ENCODE peak calls at places on chromosome 3, in nine cellular contexts. P is left colon; H is A549; W is stimulated activated CD8-positive, alpha-beta memory T cell treated with anti-CD3 and anti-CD28 coated beads, Interleukin-7, amount 100 ng/mL, for 1 hour; A is cardiac muscle cell; B is Caki2; J is smooth muscle cell of the brain vasculature; X is AG10803; V is SK-N-SH. Q is an unnamed sample.

GRCh38 chr3:66153961-66154923 is 66.6 kb upstream of the SLC25A26 start:
- DNase-seq in P (no peak), H (no peak), W (no peak), A (peak; percentile 79), B (peak; percentile 66), J (no peak), X (peak; percentile 37), V (peak; percentile 45), Q (no peak)

GRCh38 chr3:36890261-36890660 is 54.6 kb downstream of the TRANK1 start:
- DNase-seq in P (no peak), H (no peak), W (no peak), A (no peak), B (no peak), J (no peak), X (no peak), V (no peak), Q (no peak)

GRCh38 chr3:46271910-46272309 is 29.6 kb downstream of the CCR3 start:
- DNase-seq in P (no peak), H (no peak), W (no peak), A (no peak), B (no peak), J (no peak), X (no peak), V (no peak), Q (no peak)

GRCh38 chr3:80060664-80061063 is 292.9 kb upstream of the ROBO1 start:
- DNase-seq in P (no peak), H (no peak), W (no peak), A (no peak), B (no peak), J (no peak), X (no peak), V (no peak), Q (peak; percentile 5)

GRCh38 chr3:127092776-127093175 is 100.2 kb upstream of the PRR23E start:
- DNase-seq in P (no peak), H (no peak), W (no peak), A (no peak), B (no peak), J (no peak), X (no peak), V (no peak), Q (no peak)

GRCh38 chr3:193805448-193805847 is 212.4 kb downstream of the OPA1 start:
- DNase-seq in P (peak; percentile 54), H (peak; percentile 92), W (no peak), A (peak; percentile 46), B (peak; percentile 86), J (peak; percentile 74), X (peak; percentile 47), V (peak; percentile 47), Q (peak; percentile 69)

GRCh38 chr3:10551821-10552630 is 46.6 kb upstream of the ATP2B2 start:
- DNase-seq in P (peak; percentile 23), H (no peak), W (peak; percentile 62), A (no peak), B (peak; percentile 26), J (peak; percentile 6), X (no peak), V (no peak), Q (peak; percentile 77)

GRCh38 chr3:66182228-66182627 is 38.6 kb upstream of the SLC25A26 start:
- DNase-seq in P (no peak), H (no peak), W (no peak), A (no peak), B (no peak), J (no peak), X (no peak), V (no peak), Q (no peak)

GRCh38 chr3:151283907-151284461 is 5.6 kb upstream of the P2RY14 start:
- DNase-seq in P (no peak), H (peak; percentile 9), W (no peak), A (no peak), B (peak; percentile 62), J (no peak), X (peak; percentile 15), V (no peak), Q (no peak)

GRCh38 chr3:144189044-144189443 is 217.4 kb downstream of the DIPK2A start:
- DNase-seq in P (no peak), H (no peak), W (no peak), A (no peak), B (no peak), J (no peak), X (peak; percentile 8), V (no peak), Q (no peak)

GRCh38 chr3:43006825-43007224 is 27.7 kb downstream of the GASK1A start:
- DNase-seq in P (no peak), H (no peak), W (no peak), A (no peak), B (no peak), J (no peak), X (no peak), V (no peak), Q (no peak)

GRCh38 chr3:184590795-184591194 is 29.2 kb downstream of the EPHB3 start:
- DNase-seq in P (no peak), H (no peak), W (no peak), A (no peak), B (no peak), J (no peak), X (no peak), V (peak; percentile 60), Q (peak; percentile 56)

GRCh38 chr3:57999423-58000115 is 8.7 kb upstream of the FLNB start:
- DNase-seq in P (no peak), H (peak; percentile 70), W (no peak), A (no peak), B (no peak), J (no peak), X (no peak), V (no peak), Q (no peak)

GRCh38 chr3:189324538-189325138 is 152.9 kb downstream of the TPRG1 start:
- DNase-seq in P (peak; percentile 69), H (peak; percentile 98), W (peak; percentile 45), A (no peak), B (peak; percentile 98), J (peak; percentile 29), X (peak; percentile 81), V (no peak), Q (peak; percentile 59)

GRCh38 chr3:196868297-196868661 is 559 bp downstream of the SENP5 start:
- DNase-seq in P (peak; percentile 44), H (no peak), W (no peak), A (peak; percentile 54), B (no peak), J (no peak), X (peak; percentile 9), V (peak; percentile 60), Q (peak; percentile 15)

GRCh38 chr3:188729422-188729821 is 442.3 kb upstream of the TPRG1 start:
- DNase-seq in P (no peak), H (no peak), W (no peak), A (no peak), B (no peak), J (no peak), X (no peak), V (no peak), Q (no peak)

GRCh38 chr3:112012205-112012604 is 13.5 kb downstream of the TAGLN3 start:
- DNase-seq in P (no peak), H (no peak), W (no peak), A (no peak), B (no peak), J (no peak), X (no peak), V (no peak), Q (no peak)

GRCh38 chr3:180018588-180018987 is 18.1 kb downstream of the PEX5L start:
- DNase-seq in P (no peak), H (peak; percentile 7), W (no peak), A (peak; percentile 13), B (no peak), J (no peak), X (no peak), V (no peak), Q (no peak)

GRCh38 chr3:130932979-130933378 is 39.1 kb downstream of the ATP2C1 start:
- DNase-seq in P (no peak), H (no peak), W (no peak), A (no peak), B (no peak), J (no peak), X (no peak), V (no peak), Q (no peak)

GRCh38 chr3:186687120-186687651 is 21.4 kb downstream of the HRG start:
- DNase-seq in P (no peak), H (no peak), W (no peak), A (no peak), B (no peak), J (no peak), X (no peak), V (no peak), Q (no peak)

GRCh38 chr3:38551026-38551832 is 55.1 kb downstream of the EXOG start:
- DNase-seq in P (no peak), H (no peak), W (no peak), A (no peak), B (no peak), J (no peak), X (no peak), V (no peak), Q (no peak)

GRCh38 chr3:181075098-181075497 is 85.6 kb upstream of the DNAJC19 start:
- DNase-seq in P (no peak), H (no peak), W (no peak), A (peak; percentile 8), B (no peak), J (no peak), X (no peak), V (no peak), Q (no peak)

GRCh38 chr3:124907957-124908356 is 20.8 kb upstream of the ITGB5 start:
- DNase-seq in P (no peak), H (no peak), W (no peak), A (no peak), B (no peak), J (no peak), X (no peak), V (no peak), Q (no peak)

GRCh38 chr3:113536627-113537101 is 4.3 kb downstream of the SIDT1 start:
- DNase-seq in P (no peak), H (peak; percentile 88), W (no peak), A (no peak), B (no peak), J (no peak), X (no peak), V (no peak), Q (no peak)

GRCh38 chr3:45137656-45138181 is 8.5 kb downstream of the CDCP1 start:
- DNase-seq in P (no peak), H (no peak), W (no peak), A (peak; percentile 35), B (no peak), J (no peak), X (peak; percentile 77), V (no peak), Q (no peak)

GRCh38 chr3:32419766-32420137 is 28.1 kb downstream of the CMTM7 start:
- DNase-seq in P (no peak), H (no peak), W (no peak), A (no peak), B (no peak), J (no peak), X (no peak), V (no peak), Q (no peak)

GRCh38 chr3:47715928-47716327 is 65.8 kb downstream of the SMARCC1 start:
- DNase-seq in P (no peak), H (peak; percentile 20), W (no peak), A (no peak), B (peak; percentile 27), J (no peak), X (peak; percentile 25), V (no peak), Q (peak; percentile 15)

GRCh38 chr3:130956281-130956680 is 62.4 kb downstream of the ATP2C1 start:
- DNase-seq in P (no peak), H (no peak), W (no peak), A (no peak), B (no peak), J (no peak), X (no peak), V (no peak), Q (no peak)

GRCh38 chr3:32934150-32934742 is 17.2 kb upstream of the CCR4 start:
- DNase-seq in P (peak; percentile 20), H (peak; percentile 21), W (no peak), A (peak; percentile 42), B (no peak), J (no peak), X (peak; percentile 13), V (peak; percentile 57), Q (no peak)

GRCh38 chr3:7950890-7951289 is 550.7 kb upstream of the LMCD1 start:
- DNase-seq in P (no peak), H (no peak), W (no peak), A (no peak), B (no peak), J (no peak), X (no peak), V (no peak), Q (no peak)

GRCh38 chr3:55488398-55489055 is 1.4 kb upstream of the WNT5A start:
- DNase-seq in P (peak; percentile 63), H (peak; percentile 37), W (no peak), A (peak; percentile 76), B (peak; percentile 63), J (no peak), X (peak; percentile 91), V (peak; percentile 79), Q (peak; percentile 71)